ENCODE peak calls at places on chromosomes 5 and 9, in four cellular contexts. N is transverse colon, H is astrocyte of the spinal cord, M is astrocyte. L is an unnamed sample.

GRCh38 chr9:106878943-106879916 is 16.3 kb downstream of the ZNF462 start:
- DNase-seq in N (peak), H (peak), M (peak), L (peak)

GRCh38 chr5:39355324-39355723 is 9.0 kb downstream of the C9 start:
- DNase-seq in N (no peak), H (no peak), M (no peak), L (no peak)

GRCh38 chr9:14092344-14092743 is 221.6 kb downstream of the NFIB start:
- DNase-seq in N (no peak), H (peak), M (peak), L (no peak)

GRCh38 chr5:148626986-148627385 is 27.3 kb downstream of the HTR4 start:
- DNase-seq in N (no peak), H (no peak), M (no peak), L (no peak)

GRCh38 chr5:98927988-98928801 is 612 bp downstream of the CHD1 start:
- DNase-seq in N (peak), H (peak), M (peak), L (no peak)

GRCh38 chr5:137279631-137280236 is 219.4 kb downstream of the SPOCK1 start:
- DNase-seq in N (no peak), H (no peak), M (no peak), L (no peak)

GRCh38 chr9:133992780-133993634 is 883 bp upstream of the VAV2 start:
- DNase-seq in N (peak), H (peak), M (peak), L (peak)

GRCh38 chr5:32475338-32476097 is 31.0 kb upstream of the ZFR start:
- DNase-seq in N (no peak), H (no peak), M (no peak), L (no peak)

GRCh38 chr5:66232701-66233100 is 88.6 kb downstream of the SREK1 start:
- DNase-seq in N (no peak), H (no peak), M (peak), L (no peak)

GRCh38 chr5:117054808-117055398 is 480.3 kb upstream of the SEMA6A start:
- DNase-seq in N (no peak), H (no peak), M (no peak), L (no peak)

GRCh38 chr5:128905225-128906110 is 59.8 kb upstream of the SLC27A6 start:
- DNase-seq in N (peak), H (peak), M (peak), L (peak)

GRCh38 chr5:94711785-94712184 is 93.3 kb downstream of the SLF1 start:
- DNase-seq in N (no peak), H (no peak), M (no peak), L (no peak)

GRCh38 chr5:6586647-6587042 is 46.2 kb downstream of the NSUN2 start:
- DNase-seq in N (no peak), H (no peak), M (no peak), L (no peak)

GRCh38 chr9:116152941-116153764 is 438 bp upstream of the PAPPA start:
- DNase-seq in N (no peak), H (peak), M (peak), L (no peak)

GRCh38 chr9:116151199-116151598 is 2.4 kb upstream of the PAPPA start:
- DNase-seq in N (no peak), H (no peak), M (no peak), L (no peak)

GRCh38 chr9:116153765-116154333 is at the start of gene PAPPA:
- DNase-seq in N (no peak), H (no peak), M (no peak), L (no peak)

GRCh38 chr9:116152390-116152789 is 1.2 kb upstream of the PAPPA start:
- DNase-seq in N (no peak), H (peak), M (no peak), L (no peak)

DNA sequence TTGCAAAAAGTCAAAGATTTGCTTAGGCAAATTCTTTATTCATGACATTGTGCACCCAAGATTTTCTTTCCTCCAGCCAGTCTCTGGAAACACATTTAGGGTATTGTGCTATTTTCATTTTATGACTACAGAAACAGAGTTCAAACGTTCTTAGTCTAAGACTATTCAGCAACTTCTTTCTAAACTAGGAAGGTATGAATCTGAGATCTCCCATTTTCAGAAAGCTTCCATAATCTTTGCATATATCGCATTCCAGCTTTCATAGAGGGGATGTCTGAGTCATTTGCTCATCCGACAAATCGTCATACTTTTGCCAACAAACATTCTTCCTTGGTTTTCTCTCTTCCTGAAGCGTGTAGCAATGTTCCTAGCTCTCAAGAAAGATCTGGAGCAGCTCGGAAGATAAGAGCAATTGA is 1.6 kb upstream of the PAPPA start:
- DNase-seq in N (no peak), H (peak), M (peak), L (no peak)
- H3K4me3 ChIP-seq in N (no peak), H (no peak), M (peak), L (no peak)

GRCh38 chr5:73419414-73420390 is 28.9 kb downstream of the FOXD1 start:
- DNase-seq in N (no peak), H (peak), M (peak), L (peak)
- H3K4me3 ChIP-seq in N (peak), H (peak), M (peak), L (peak)

DNA sequence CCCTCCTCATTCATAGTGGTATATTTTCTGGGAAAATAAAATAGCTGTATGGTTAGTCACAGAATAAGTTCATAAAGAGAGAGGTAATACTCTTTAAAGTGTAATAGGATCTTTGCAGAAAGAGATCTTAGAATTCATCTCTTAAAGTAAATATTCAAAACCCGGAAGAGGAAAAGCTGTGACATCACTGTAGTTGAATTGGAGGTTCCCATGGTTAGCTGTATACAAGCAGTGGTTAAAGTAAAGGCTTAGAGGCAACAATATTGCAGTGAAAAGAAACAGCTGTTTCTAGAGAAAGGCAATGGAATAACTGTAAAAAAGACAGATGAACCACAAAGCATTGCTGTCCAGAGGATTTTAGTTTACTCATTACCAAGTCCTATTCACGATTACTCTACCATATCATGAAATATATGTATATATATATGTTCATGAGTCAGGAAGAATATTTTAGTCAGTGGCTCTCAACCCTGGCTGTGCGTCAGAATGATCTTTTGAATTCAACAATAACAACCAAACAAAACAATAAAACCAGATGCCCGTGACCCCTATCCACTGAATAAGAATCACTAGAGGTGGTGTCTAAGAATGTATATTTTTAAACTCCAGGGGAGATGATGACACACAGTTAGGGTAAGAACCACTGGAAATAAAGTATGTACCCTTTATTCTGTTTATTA is 4.7 kb downstream of the ERCC6L2 start:
- DNase-seq in N (no peak), H (peak), M (peak), L (no peak)
- H3K4me3 ChIP-seq in N (no peak), H (no peak), M (no peak), L (no peak)

GRCh38 chr5:143509758-143510221 is 106.3 kb upstream of the NR3C1 start:
- DNase-seq in N (no peak), H (no peak), M (no peak), L (no peak)

GRCh38 chr5:143511736-143512135 is 108.2 kb upstream of the NR3C1 start:
- DNase-seq in N (no peak), H (no peak), M (no peak), L (no peak)

GRCh38 chr5:143505354-143505753 is 101.9 kb upstream of the NR3C1 start:
- DNase-seq in N (no peak), H (no peak), M (no peak), L (no peak)

GRCh38 chr5:143505934-143506333 is 102.4 kb upstream of the NR3C1 start:
- DNase-seq in N (no peak), H (no peak), M (no peak), L (no peak)

GRCh38 chr5:143506881-143507552 is 103.5 kb upstream of the NR3C1 start:
- DNase-seq in N (no peak), H (peak), M (peak), L (peak)
- H3K4me3 ChIP-seq in N (no peak), H (no peak), M (no peak), L (no peak)

DNA sequence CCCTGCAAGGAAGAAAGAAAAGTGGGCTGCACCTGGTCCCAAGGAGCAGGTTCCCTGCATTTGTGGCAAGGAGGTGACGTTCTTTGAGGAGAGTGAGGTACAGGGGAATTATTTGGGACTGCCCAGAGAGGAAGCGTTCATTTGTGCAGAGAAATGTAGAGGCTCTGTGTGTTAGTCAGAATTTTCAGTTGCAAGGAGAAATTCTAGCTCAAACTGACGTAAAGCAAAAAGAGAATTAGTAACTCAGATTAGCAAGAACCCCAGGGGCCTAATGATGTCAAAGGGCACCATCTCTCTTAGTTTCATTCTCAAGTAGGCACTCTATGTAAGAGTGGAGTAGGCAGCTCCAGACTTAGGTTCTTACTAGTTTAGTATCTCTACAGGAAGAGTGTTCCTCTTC is 2.4 kb upstream of the TXN start:
- DNase-seq in N (no peak), H (no peak), M (no peak), L (no peak)
- H3K4me3 ChIP-seq in N (no peak), H (no peak), M (no peak), L (no peak)

GRCh38 chr5:72951850-72952468 is 3.9 kb upstream of the FCHO2 start:
- DNase-seq in N (peak), H (peak), M (peak), L (no peak)
- H3K4me3 ChIP-seq in N (no peak), H (no peak), M (no peak), L (peak)

DNA sequence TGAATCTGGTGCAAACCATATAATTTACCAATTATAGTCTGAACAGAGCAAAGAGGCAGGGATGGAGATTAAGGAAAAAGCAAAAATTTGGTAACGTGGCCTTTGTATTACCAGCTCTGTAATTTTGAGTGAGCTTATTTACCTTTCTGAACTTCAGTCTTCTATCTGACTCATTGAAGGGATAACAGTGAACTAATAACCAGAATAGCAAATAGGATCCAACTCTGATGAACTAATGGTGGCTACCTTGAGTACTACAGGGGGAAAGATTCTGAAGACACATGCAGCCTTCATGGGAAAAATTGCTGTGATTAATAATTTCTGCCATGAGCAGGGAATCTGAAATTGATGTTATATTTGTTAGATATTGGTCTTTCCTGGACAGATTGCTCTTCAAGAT is 23.0 kb upstream of the LARP1 start:
- DNase-seq in N (no peak), H (no peak), M (no peak), L (no peak)
- H3K4me3 ChIP-seq in N (no peak), H (no peak), M (no peak), L (no peak)

GRCh38 chr5:170302729-170303501 is 5.3 kb upstream of the LCP2 start:
- DNase-seq in N (no peak), H (no peak), M (no peak), L (no peak)
- H3K4me3 ChIP-seq in N (no peak), H (no peak), M (no peak), L (no peak)

L was measured in HFF-Myc.